ENCODE peak calls at places on chromosome 10, in eight cellular contexts. W is sigmoid colon, A is neural progenitor cell, O is neuronal stem cell, B is HAP-1, C is GM23248, T is iPS DF 6.9, F is uterus. K is an unnamed sample.

GRCh38 chr10:104334561-104334960 is 3.7 kb downstream of the ITPRIP start:
- DNase-seq in B (no peak), A (no peak), C (no peak), W (peak; percentile 45), F (no peak), T (no peak), O (no peak), K (no peak)

GRCh38 chr10:36634916-36635315 is 490.5 kb upstream of the ANKRD30A start:
- DNase-seq in T (no peak), C (peak; percentile 80), O (no peak), F (no peak), W (no peak), A (no peak), B (no peak), K (no peak)

GRCh38 chr10:60163786-60164185 is 225.9 kb downstream of the ANK3 start:
- DNase-seq in F (no peak), T (no peak), B (no peak), O (no peak), A (no peak), C (no peak), W (no peak), K (no peak)

GRCh38 chr10:100998183-100998990 is 1.2 kb upstream of the LZTS2 start:
- DNase-seq in T (no peak), O (no peak), W (peak; percentile 94), C (peak; percentile 83), A (peak; percentile 87), F (peak; percentile 88), B (peak; percentile 73), K (peak; percentile 87)

GRCh38 chr10:46787321-46787615 is 124.0 kb upstream of the PTPN20 start:
- DNase-seq in F (no peak), W (no peak), B (no peak), T (no peak), O (no peak), A (no peak), C (peak; percentile 82), K (no peak)

GRCh38 chr10:46548781-46549090 is 7.7 kb downstream of the GPRIN2 start:
- DNase-seq in A (no peak), T (no peak), C (no peak), O (no peak), F (no peak), W (no peak), B (no peak), K (no peak)

GRCh38 chr10:35854661-35855060 is 212.6 kb upstream of the FZD8 start:
- DNase-seq in B (no peak), C (peak; percentile 28), O (no peak), W (no peak), F (no peak), A (no peak), T (no peak), K (no peak)

GRCh38 chr10:119135517-119135890 is 30.0 kb downstream of the SFXN4 start:
- DNase-seq in W (peak; percentile 64), C (peak; percentile 74), A (no peak), B (no peak), O (no peak), F (no peak), T (no peak), K (no peak)

GRCh38 chr10:68989317-68989990 is 851 bp downstream of the KIFBP start:
- DNase-seq in O (no peak), F (no peak), A (no peak), W (no peak), C (peak; percentile 61), B (no peak), T (no peak), K (no peak)

GRCh38 chr10:15738237-15738928 is 18.7 kb upstream of the ITGA8 start:
- DNase-seq in A (no peak), F (peak; percentile 21), O (no peak), B (no peak), T (no peak), C (peak; percentile 57), W (no peak), K (no peak)

DNA sequence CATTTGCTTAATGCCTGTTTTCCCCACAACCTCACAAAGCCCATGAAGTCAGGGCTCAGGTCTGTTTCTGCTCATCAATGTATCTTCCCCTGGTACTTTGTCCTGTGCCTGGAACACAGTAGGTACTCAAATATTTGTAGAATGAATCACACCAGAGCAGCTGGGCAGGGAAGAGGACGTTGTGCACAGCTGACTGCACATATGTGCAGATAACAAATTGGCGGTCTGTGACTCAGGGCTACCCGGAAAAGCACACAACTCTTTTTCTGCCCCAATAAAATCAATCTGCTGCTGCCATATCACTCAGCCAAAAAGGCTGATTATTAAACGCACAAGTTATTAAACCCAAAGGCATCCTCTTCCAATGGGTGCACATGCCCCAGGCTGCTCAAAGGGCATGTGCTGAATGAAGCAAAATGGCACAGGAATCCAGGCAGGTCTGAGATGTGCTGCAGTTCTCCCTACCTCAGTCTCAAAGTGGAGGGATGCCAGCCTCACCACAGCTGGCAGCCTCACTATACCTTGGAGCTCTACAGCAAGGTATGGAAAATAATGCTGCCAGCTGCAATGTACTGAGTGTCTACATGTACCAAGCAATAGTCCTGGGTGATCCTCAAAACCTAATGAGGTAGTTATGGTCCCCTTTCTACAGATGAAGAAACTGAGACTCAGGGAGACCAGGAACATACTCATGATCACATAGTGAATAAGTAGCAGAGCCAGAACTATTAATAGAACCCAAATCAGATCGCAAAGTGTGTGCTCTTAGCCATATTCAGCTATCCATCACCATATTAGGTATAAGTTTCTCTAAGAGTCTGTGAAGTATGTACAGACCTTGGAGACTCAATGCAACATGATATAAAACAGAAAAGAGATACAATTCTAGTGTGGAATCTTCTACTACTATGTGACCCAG is 43.4 kb downstream of the SORBS1 start:
- DNase-seq in A (no peak), T (no peak), C (peak; percentile 57), F (no peak), O (no peak), B (no peak), W (no peak), K (no peak)
- H3K4me1 ChIP-seq in A (no peaks in the 10 kb centered on the region), T (peaks cover 4% of the 10 kb centered on the region), C (peaks cover 22% of the 10 kb centered on the region), F (peaks cover 10% of the 10 kb centered on the region), O (peaks cover 8% of the 10 kb centered on the region), B (peaks cover 6% of the 10 kb centered on the region), W (no peaks in the 10 kb centered on the region), K (no peaks in the 10 kb centered on the region)

GRCh38 chr10:79398642-79399041 is 46.8 kb downstream of the ZCCHC24 start:
- DNase-seq in T (no peak), F (no peak), A (no peak), B (no peak), W (no peak), O (no peak), C (no peak), K (no peak)
- H3K4me1 ChIP-seq in T (peaks cover 11% of the 10 kb centered on the region), F (peaks cover 47% of the 10 kb centered on the region), A (peaks cover 15% of the 10 kb centered on the region), B (peaks cover 8% of the 10 kb centered on the region), W (no peaks in the 10 kb centered on the region), O (peaks cover 22% of the 10 kb centered on the region), C (peaks cover 68% of the 10 kb centered on the region), K (peaks cover 51% of the 10 kb centered on the region)

GRCh38 chr10:78973901-78974408 is 94.8 kb upstream of the ZMIZ1 start:
- DNase-seq in F (peak; percentile 84), C (peak; percentile 82), W (peak; percentile 85), T (peak; percentile 33), O (peak; percentile 76), A (peak; percentile 93), B (peak; percentile 61), K (peak; percentile 90)
- H3K4me1 ChIP-seq in F (peaks cover 14% of the 10 kb centered on the region), C (peaks cover 50% of the 10 kb centered on the region), W (no peaks in the 10 kb centered on the region), T (peaks cover 6% of the 10 kb centered on the region), O (peaks cover 35% of the 10 kb centered on the region), A (peaks cover 44% of the 10 kb centered on the region), B (peaks cover 14% of the 10 kb centered on the region), K (peaks cover 23% of the 10 kb centered on the region)

GRCh38 chr10:111081595-111081994 is 4.8 kb downstream of the ADRA2A start:
- DNase-seq in T (no peak), C (no peak), O (no peak), A (no peak), W (no peak), B (no peak), F (no peak), K (no peak)

GRCh38 chr10:111079241-111079760 is 2.5 kb downstream of the ADRA2A start:
- DNase-seq in A (no peak), C (no peak), B (no peak), O (no peak), F (no peak), T (no peak), W (no peak), K (no peak)

GRCh38 chr10:111080224-111080623 is 3.4 kb downstream of the ADRA2A start:
- DNase-seq in O (no peak), B (no peak), W (no peak), C (no peak), F (no peak), A (no peak), T (no peak), K (no peak)

GRCh38 chr10:111078505-111079185 is 1.8 kb downstream of the ADRA2A start:
- DNase-seq in T (no peak), O (no peak), A (peak; percentile 40), B (no peak), F (no peak), W (no peak), C (peak; percentile 37), K (no peak)

DNA sequence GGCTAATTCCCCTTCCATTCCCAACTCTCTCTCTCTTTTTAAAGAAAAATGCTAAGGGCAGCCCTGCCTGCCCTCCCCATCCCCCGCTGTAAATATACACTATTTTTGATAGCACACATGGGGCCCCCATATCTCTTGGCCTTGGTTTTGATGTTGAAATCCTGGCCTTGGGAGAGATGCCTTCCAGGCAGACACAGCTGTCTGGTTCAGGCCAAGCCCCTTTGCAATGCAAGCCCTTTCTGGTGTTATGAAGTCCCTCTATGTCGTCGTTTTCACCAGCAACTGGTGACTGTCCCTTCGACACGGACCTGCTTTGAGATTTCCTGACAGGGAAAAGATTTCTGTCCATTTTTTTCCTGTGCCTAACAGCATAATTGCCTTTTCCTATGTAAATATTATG is 3.0 kb downstream of the ADRA2A start:
- DNase-seq in C (no peak), B (no peak), F (no peak), T (no peak), A (no peak), O (no peak), W (no peak), K (no peak)
- H3K4me1 ChIP-seq in C (peaks cover 8% of the 10 kb centered on the region), B (no peaks in the 10 kb centered on the region), F (no peaks in the 10 kb centered on the region), T (peaks cover 4% of the 10 kb centered on the region), A (no peaks in the 10 kb centered on the region), O (peaks cover 3% of the 10 kb centered on the region), W (no peaks in the 10 kb centered on the region), K (peaks cover 31% of the 10 kb centered on the region)

DNA sequence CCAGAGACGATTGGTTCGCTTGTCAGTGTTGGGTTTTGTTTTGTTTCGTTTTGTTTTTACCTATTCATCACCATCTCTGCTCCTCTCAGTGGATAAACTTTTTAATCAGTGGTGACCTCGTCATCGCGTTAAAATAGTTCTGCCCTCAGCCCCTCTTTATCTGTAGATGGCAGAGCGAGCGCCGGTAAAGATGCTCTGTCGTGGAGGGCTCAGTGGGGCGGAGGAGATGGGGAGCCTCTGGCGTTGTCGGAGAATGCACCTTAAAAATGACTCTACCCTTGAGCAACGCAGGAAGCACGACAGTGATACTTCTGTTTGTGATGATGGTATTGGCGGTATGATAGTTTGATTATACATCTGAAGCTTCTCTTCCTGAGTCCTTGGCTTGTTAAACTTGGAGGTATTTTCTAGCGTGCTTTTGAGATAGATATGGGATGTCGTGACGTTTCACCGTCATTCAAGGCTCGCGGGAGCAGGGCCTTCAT is 554 bp downstream of the CSGALNACT2 start:
- DNase-seq in A (no peak), W (no peak), T (no peak), O (no peak), F (no peak), C (peak; percentile 69), B (peak; percentile 13), K (no peak)
- H3K4me1 ChIP-seq in A (peaks cover 8% of the 10 kb centered on the region), W (no peaks in the 10 kb centered on the region), T (no peaks in the 10 kb centered on the region), O (peaks cover 2% of the 10 kb centered on the region), F (no peaks in the 10 kb centered on the region), C (peaks cover 26% of the 10 kb centered on the region), B (peaks cover 18% of the 10 kb centered on the region), K (peaks cover 59% of the 10 kb centered on the region)

GRCh38 chr10:132433671-132434340 is 36.8 kb downstream of the PWWP2B start:
- DNase-seq in C (no peak), A (no peak), T (no peak), O (no peak), B (no peak), W (no peak), F (no peak), K (no peak)
- H3K4me1 ChIP-seq in C (no peaks in the 10 kb centered on the region), A (peaks cover 10% of the 10 kb centered on the region), T (no peaks in the 10 kb centered on the region), O (peaks cover 9% of the 10 kb centered on the region), B (peaks cover 6% of the 10 kb centered on the region), W (no peaks in the 10 kb centered on the region), F (no peaks in the 10 kb centered on the region), K (peaks cover 14% of the 10 kb centered on the region)